ENCODE peak calls at places on chromosomes 7 and 10, in six cellular contexts. R is T-cell; I is C1 segment of cervical spinal cord; T is Caki2; J is hypothalamus; P is activated naive CD4-positive, alpha-beta T cell treated with anti-CD3 and anti-CD28 coated beads for 36 hours. B is an unnamed sample.

GRCh38 chr7:112097524-112097923 is 108.7 kb downstream of the DOCK4 start:
- DNase-seq in R (no peak), I (no peak), P (no peak), J (no peak), T (no peak), B (no peak)

GRCh38 chr7:77653572-77653971 is 42.7 kb upstream of the RSBN1L start:
- DNase-seq in P (no peak), R (no peak), J (no peak), I (no peak), T (no peak), B (no peak)

GRCh38 chr10:131834152-131834810 is 66.5 kb upstream of the PPP2R2D start:
- DNase-seq in I (no peak), J (no peak), R (no peak), T (no peak), P (no peak), B (no peak)

GRCh38 chr10:121994429-121994881 is 5.5 kb downstream of the TACC2 start:
- DNase-seq in R (no peak), J (no peak), I (peak), T (no peak), P (no peak), B (no peak)

GRCh38 chr7:6590645-6591110 is 857 bp downstream of the INTS15 start:
- DNase-seq in T (no peak), P (no peak), J (no peak), R (no peak), I (no peak), B (no peak)

GRCh38 chr7:92646966-92647625 is 56.9 kb upstream of the FAM133B start:
- DNase-seq in T (peak), I (no peak), R (no peak), P (no peak), J (no peak), B (no peak)

GRCh38 chr10:74067373-74068370 is 69.8 kb downstream of the VCL start:
- DNase-seq in J (no peak), I (no peak), T (no peak), P (no peak), R (no peak), B (no peak)

GRCh38 chr10:90571876-90572275 is 286.0 kb downstream of the HTR7 start:
- DNase-seq in T (no peak), R (no peak), P (no peak), I (no peak), J (no peak), B (no peak)

GRCh38 chr10:123529146-123529760 is 136.9 kb upstream of the GPR26 start:
- DNase-seq in R (no peak), P (no peak), T (no peak), J (no peak), I (no peak), B (no peak)

GRCh38 chr7:39560398-39560797 is 5.8 kb upstream of the YAE1 start:
- DNase-seq in I (no peak), R (no peak), T (no peak), J (no peak), P (no peak), B (no peak)

GRCh38 chr10:125694874-125695273 is 11.9 kb upstream of the TEX36 start:
- DNase-seq in P (no peak), I (no peak), R (no peak), J (no peak), T (no peak), B (no peak)

GRCh38 chr10:78330884-78331283 is 297.2 kb downstream of the RPS24 start:
- DNase-seq in P (no peak), R (no peak), I (no peak), T (no peak), J (no peak), B (no peak)

GRCh38 chr7:84247591-84247990 is 53.0 kb upstream of the SEMA3A start:
- DNase-seq in I (no peak), P (no peak), R (no peak), J (no peak), T (peak), B (no peak)

GRCh38 chr7:104198673-104199278 is 9.0 kb downstream of the ORC5 start:
- DNase-seq in P (no peak), R (no peak), J (no peak), I (no peak), T (no peak), B (no peak)

GRCh38 chr7:18429547-18429946 is 66.0 kb upstream of the HDAC9 start:
- DNase-seq in R (no peak), I (no peak), P (no peak), T (peak), J (no peak), B (no peak)

GRCh38 chr7:34727464-34727995 is 69.5 kb downstream of the NPSR1 start:
- DNase-seq in T (no peak), P (no peak), R (no peak), I (no peak), J (no peak), B (no peak)

GRCh38 chr7:30932562-30932961 is 20.9 kb downstream of the AQP1 start:
- DNase-seq in P (no peak), R (no peak), I (no peak), T (no peak), J (no peak), B (no peak)

GRCh38 chr10:99828464-99828863 is 46.0 kb downstream of the ABCC2 start:
- DNase-seq in P (no peak), T (no peak), R (no peak), I (no peak), J (no peak), B (no peak)

GRCh38 chr10:119782981-119783664 is 57.3 kb downstream of the INPP5F start:
- DNase-seq in P (no peak), R (no peak), J (no peak), T (no peak), I (no peak), B (no peak)

GRCh38 chr10:95485445-95485844 is 75.7 kb downstream of the SORBS1 start:
- DNase-seq in R (no peak), T (peak), J (no peak), I (no peak), P (no peak), B (no peak)

GRCh38 chr7:155791214-155791737 is 21.0 kb downstream of the SHH start:
- DNase-seq in T (no peak), I (no peak), R (no peak), P (no peak), J (no peak), B (no peak)

GRCh38 chr7:959271-959670 is 4.8 kb upstream of the ADAP1 start:
- DNase-seq in R (no peak), J (no peak), I (no peak), P (no peak), T (no peak), B (no peak)

GRCh38 chr10:11449761-11450160 is 161.7 kb downstream of the USP6NL start:
- DNase-seq in T (no peak), R (no peak), P (no peak), I (no peak), J (no peak), B (no peak)

GRCh38 chr7:151626422-151627115 is 106.9 kb upstream of the RHEB start:
- DNase-seq in J (no peak), R (peak), I (no peak), P (peak), T (peak), B (no peak)

GRCh38 chr7:31948041-31948440 is 122.2 kb downstream of the PDE1C start:
- DNase-seq in J (no peak), P (no peak), I (no peak), T (peak), R (no peak), B (no peak)

GRCh38 chr10:5091196-5091595 is 3.0 kb upstream of the AKR1C3 start:
- DNase-seq in T (no peak), J (no peak), I (no peak), R (no peak), P (no peak), B (no peak)

GRCh38 chr7:115195208-115195607 is 273.3 kb downstream of the MDFIC start:
- DNase-seq in I (no peak), R (no peak), J (no peak), T (no peak), P (no peak), B (no peak)

GRCh38 chr10:124998624-124999291 is 56.8 kb downstream of the ZRANB1 start:
- DNase-seq in I (no peak), P (no peak), R (no peak), T (no peak), J (no peak), B (no peak)

GRCh38 chr10:97843296-97843671 is 6.4 kb upstream of the GOLGA7B start:
- DNase-seq in I (no peak), R (no peak), T (no peak), P (no peak), J (no peak), B (no peak)

GRCh38 chr7:71616217-71616616 is 484.3 kb downstream of the GALNT17 start:
- DNase-seq in J (no peak), I (no peak), T (no peak), P (no peak), R (no peak), B (no peak)

GRCh38 chr7:668958-669357 is 57.5 kb upstream of the DNAAF5 start:
- DNase-seq in I (no peak), P (no peak), R (no peak), J (no peak), T (no peak), B (no peak)

GRCh38 chr7:142248-142955 is 50.0 kb upstream of the FAM20C start:
- DNase-seq in T (no peak), P (no peak), R (no peak), I (no peak), J (no peak), B (no peak)

GRCh38 chr10:60427148-60427547 is 37.5 kb upstream of the ANK3 start:
- DNase-seq in P (no peak), I (no peak), T (no peak), J (no peak), R (no peak), B (no peak)

GRCh38 chr10:23204773-23205172 is 12.7 kb downstream of the PTF1A start:
- DNase-seq in J (no peak), I (no peak), T (no peak), R (no peak), P (no peak), B (no peak)

GRCh38 chr7:10122573-10123100 is 851.0 kb upstream of the PHF14 start:
- DNase-seq in R (no peak), P (no peak), J (peak), T (no peak), I (peak), B (no peak)

GRCh38 chr10:75375828-75376227 is 25.7 kb downstream of the ZNF503 start:
- DNase-seq in J (no peak), I (peak), R (no peak), T (no peak), P (no peak), B (no peak)

GRCh38 chr7:32298403-32299132 is 191.6 kb downstream of the LSM5 start:
- DNase-seq in R (no peak), J (no peak), I (no peak), P (no peak), T (no peak), B (no peak)

GRCh38 chr7:3174515-3175318 is 126.3 kb upstream of the SDK1 start:
- DNase-seq in P (no peak), R (no peak), T (no peak), J (no peak), I (no peak), B (no peak)

GRCh38 chr10:101867931-101868330 is 24.3 kb upstream of the KCNIP2 start:
- DNase-seq in J (no peak), P (no peak), R (no peak), I (no peak), T (no peak), B (no peak)